ENCODE peak calls at places on chromosomes 1 and 21, in four cellular contexts. W is tibial artery; B is stimulated activated CD4-positive, alpha-beta T cell treated with anti-CD3 and anti-CD28 coated beads, Interleukin-4, amount 100 ng/mL, for 4 hours; N is nucleus accumbens. F is an unnamed sample.
A peak's percentile ranks its signal among the peaks of the same experiment; 100 is the strongest.

GRCh38 chr1:61388586-61388985 is 306.2 kb downstream of the NFIA start:
- DNase-seq in W (no peak), B (no peak), N (no peak), F (no peak)

GRCh38 chr1:44934786-44935185 is 51.6 kb downstream of the EIF2B3 start:
- DNase-seq in W (no peak), B (no peak), N (no peak), F (no peak)

GRCh38 chr1:194358208-194358581 is 1171.8 kb upstream of the B3GALT2 start:
- DNase-seq in W (no peak), B (no peak), N (no peak), F (no peak)

GRCh38 chr1:17587693-17588047 is 48.2 kb downstream of the ARHGEF10L start:
- DNase-seq in W (no peak), B (no peak), N (no peak), F (no peak)

GRCh38 chr1:34591751-34592629 is 162.9 kb upstream of the GJB5 start:
- DNase-seq in W (no peak), B (no peak), N (no peak), F (no peak)

GRCh38 chr1:81304187-81304586 is 496.5 kb upstream of the ADGRL2 start:
- DNase-seq in W (no peak), B (no peak), N (no peak), F (no peak)

GRCh38 chr21:34900376-34900775 is 148.7 kb downstream of the RUNX1 start:
- DNase-seq in W (no peak), B (no peak), N (no peak), F (no peak)

GRCh38 chr1:16143566-16144324 is 12.1 kb downstream of the EPHA2 start:
- DNase-seq in W (no peak), B (no peak), N (no peak), F (peak; percentile 75)

GRCh38 chr1:22139066-22139594 is 3.8 kb downstream of the WNT4 start:
- DNase-seq in W (no peak), B (no peak), N (no peak), F (no peak)

GRCh38 chr1:2971609-2972008 is 49.7 kb upstream of the ACTRT2 start:
- DNase-seq in W (no peak), B (no peak), N (no peak), F (no peak)

GRCh38 chr21:25170681-25171080 is 436.6 kb downstream of the MRPL39 start:
- DNase-seq in W (no peak), B (no peak), N (no peak), F (no peak)

GRCh38 chr1:90729484-90730246 is 12.6 kb upstream of the BARHL2 start:
- DNase-seq in W (no peak), B (no peak), N (no peak), F (no peak)